ENCODE peak calls at places on chromosome X, in five cellular contexts. P is CD8-positive, alpha-beta memory T cell; D is DMS 273 treated with DMSO at 0.1 percent for 48 hours; O is stimulated activated CD8-positive, alpha-beta memory T cell treated with anti-CD3 and anti-CD28 coated beads, Interleukin-4, amount 100 ng/mL, for 48 hours; Y is endodermal cell. M is an unnamed sample.

GRCh38 chrX:9465380-9466114 is 689 bp downstream of the TBL1X start:
- DNase-seq in P (peak; percentile 47), D (no peak), O (peak; percentile 36), Y (peak; percentile 66), M (no peak)

GRCh38 chrX:115898382-115899001 is 272.1 kb upstream of the AGTR2 start:
- DNase-seq in P (peak; percentile 54), D (no peak), O (no peak), Y (peak; percentile 86), M (no peak)

GRCh38 chrX:129791961-129792570 is 12.3 kb downstream of the SASH3 start:
- DNase-seq in P (no peak), D (no peak), O (no peak), Y (no peak), M (no peak)

GRCh38 chrX:30748337-30748960 is 95.2 kb downstream of the GK start:
- DNase-seq in P (no peak), D (no peak), O (no peak), Y (no peak), M (no peak)

GRCh38 chrX:11188664-11189063 is 77.5 kb downstream of the HCCS start:
- DNase-seq in P (no peak), D (no peak), O (peak; percentile 19), Y (no peak), M (no peak)

GRCh38 chrX:65894138-65894537 is 145.7 kb downstream of the VSIG4 start:
- DNase-seq in P (peak; percentile 5), D (no peak), O (peak; percentile 33), Y (no peak), M (no peak)

GRCh38 chrX:150845091-150845490 is 53.4 kb downstream of the CD99L2 start:
- DNase-seq in P (no peak), D (no peak), O (no peak), Y (no peak), M (no peak)

GRCh38 chrX:39813631-39814246 is 284.0 kb downstream of the BCOR start:
- DNase-seq in P (no peak), D (peak; percentile 85), O (no peak), Y (no peak), M (no peak)

GRCh38 chrX:30488092-30488491 is 89.5 kb downstream of the TASL start:
- DNase-seq in P (no peak), D (no peak), O (no peak), Y (no peak), M (no peak)

GRCh38 chrX:75228854-75229253 is 45.0 kb upstream of the UPRT start:
- DNase-seq in P (no peak), D (no peak), O (no peak), Y (no peak), M (no peak)

GRCh38 chrX:136209016-136209738 is 42.0 kb downstream of the MAP7D3 start:
- DNase-seq in P (peak; percentile 27), D (no peak), O (peak; percentile 26), Y (peak; percentile 76), M (no peak)

GRCh38 chrX:13449441-13449840 is 120.0 kb upstream of the EGFL6 start:
- DNase-seq in P (no peak), D (no peak), O (no peak), Y (no peak), M (no peak)

GRCh38 chrX:48466696-48467095 is 3.4 kb downstream of the SLC38A5 start:
- DNase-seq in P (no peak), D (no peak), O (peak; percentile 73), Y (peak; percentile 63), M (no peak)

GRCh38 chrX:8404443-8404842 is 60.2 kb upstream of the VCX3B start:
- DNase-seq in P (no peak), D (no peak), O (no peak), Y (peak; percentile 39), M (no peak)

GRCh38 chrX:111411591-111412371 is at the start of gene DCX:
- DNase-seq in P (no peak), D (no peak), O (no peak), Y (peak; percentile 61), M (no peak)

GRCh38 chrX:9788908-9789307 is 2.7 kb downstream of the SHROOM2 start:
- DNase-seq in P (no peak), D (no peak), O (no peak), Y (no peak), M (no peak)

GRCh38 chrX:17355976-17356375 is 19.0 kb upstream of the NHS start:
- DNase-seq in P (no peak), D (no peak), O (no peak), Y (no peak), M (no peak)

GRCh38 chrX:47563801-47564315 is 2.9 kb downstream of the ARAF start:
- DNase-seq in P (no peak), D (no peak), O (no peak), Y (no peak), M (no peak)

GRCh38 chrX:150219374-150220185 is 143.5 kb upstream of the MAMLD1 start:
- DNase-seq in P (no peak), D (no peak), O (peak; percentile 22), Y (peak; percentile 62), M (no peak)

GRCh38 chrX:149527705-149528104 is 13.1 kb upstream of the EOLA1 start:
- DNase-seq in P (peak; percentile 52), D (no peak), O (no peak), Y (peak; percentile 59), M (no peak)

GRCh38 chrX:24203072-24203808 is 53.7 kb downstream of the ZFX start:
- DNase-seq in P (no peak), D (no peak), O (no peak), Y (no peak), M (no peak)

GRCh38 chrX:34563809-34564208 is 93.3 kb downstream of the TMEM47 start:
- DNase-seq in P (no peak), D (no peak), O (no peak), Y (no peak), M (no peak)

GRCh38 chrX:75673468-75673867 is 111.6 kb downstream of the MAGEE2 start:
- DNase-seq in P (no peak), D (no peak), O (no peak), Y (no peak), M (no peak)

GRCh38 chrX:8738588-8739189 is 6.8 kb upstream of the ANOS1 start:
- DNase-seq in P (no peak), D (peak; percentile 18), O (peak; percentile 45), Y (peak; percentile 77), M (no peak)

GRCh38 chrX:25202827-25203226 is 187.1 kb upstream of the ARX start:
- DNase-seq in P (no peak), D (no peak), O (no peak), Y (no peak), M (no peak)

GRCh38 chrX:100995469-100995868 is 26.0 kb downstream of the ARL13A start:
- DNase-seq in P (no peak), D (no peak), O (peak; percentile 50), Y (no peak), M (no peak)